ENCODE peak calls at places on chromosomes 5 and 9, in six cellular contexts. F is activated CD4-positive, alpha-beta T cell treated with anti-CD3 and anti-CD28 coated beads for 36 hours; R is GM12878; G is aorta; N is upper lobe of right lung; T is Right ventricle myocardium superior. M is an unnamed sample.

GRCh38 chr5:168424506-168425298 is 61.6 kb upstream of the RARS1 start:
- ATAC-seq in G (no peak), F (no peak), T (no peak), R (no peak), N (no peak), M (no peak)

GRCh38 chr9:75636427-75637045 is 253.9 kb upstream of the PCSK5 start:
- ATAC-seq in N (no peak), T (peak), F (peak), G (no peak), R (no peak), M (no peak)

GRCh38 chr5:33711094-33711670 is 180.6 kb downstream of the ADAMTS12 start:
- ATAC-seq in R (no peak), T (peak), G (no peak), F (no peak), N (no peak), M (no peak)

GRCh38 chr5:101679816-101680215 is 616.3 kb downstream of the SLCO4C1 start:
- ATAC-seq in G (no peak), N (peak), R (no peak), F (no peak), T (no peak), M (peak)

GRCh38 chr5:85896499-85896898 is 721.2 kb upstream of the COX7C start:
- ATAC-seq in F (no peak), G (no peak), R (no peak), T (no peak), N (no peak), M (no peak)

GRCh38 chr5:175347027-175347426 is 97.0 kb downstream of the DRD1 start:
- ATAC-seq in N (no peak), F (no peak), G (no peak), T (no peak), R (no peak), M (peak)

GRCh38 chr5:129460951-129461815 is 1.1 kb downstream of the ADAMTS19 start:
- ATAC-seq in G (peak), T (peak), N (peak), F (peak), R (peak), M (peak)

GRCh38 chr5:124973613-124974130 is 227.2 kb upstream of the ZNF608 start:
- ATAC-seq in N (no peak), T (no peak), G (no peak), F (no peak), R (no peak), M (no peak)

GRCh38 chr5:111163000-111163399 is 61.2 kb upstream of the CAMK4 start:
- ATAC-seq in F (peak), G (no peak), T (no peak), R (no peak), N (no peak), M (no peak)

GRCh38 chr5:81164466-81164865 is 68.7 kb upstream of the CKMT2 start:
- ATAC-seq in G (no peak), N (no peak), F (no peak), T (no peak), R (no peak), M (no peak)

GRCh38 chr5:90434116-90434714 is 24.7 kb upstream of the CETN3 start:
- ATAC-seq in G (no peak), R (peak), N (peak), F (peak), T (no peak), M (no peak)

GRCh38 chr9:33404782-33405362 is 2.5 kb upstream of the AQP7 start:
- ATAC-seq in G (no peak), R (no peak), T (no peak), F (no peak), N (peak), M (peak)

GRCh38 chr5:30572279-30572678 is 621.2 kb upstream of the CDH6 start:
- ATAC-seq in G (no peak), N (no peak), R (no peak), T (no peak), F (no peak), M (no peak)

GRCh38 chr9:107513464-107514092 is 24.0 kb upstream of the KLF4 start:
- ATAC-seq in T (no peak), N (peak), F (no peak), R (peak), G (no peak), M (no peak)

GRCh38 chr5:167840736-167841135 is 450.7 kb upstream of the WWC1 start:
- ATAC-seq in G (no peak), F (no peak), R (no peak), T (no peak), N (no peak), M (no peak)

M was measured in esophagus mucosa.